ENCODE peak calls at places on chromosome 21, in four cellular contexts. K is Peyer's patch; A is CD4-positive, alpha-beta T cell; Q is endothelial cell. N is an unnamed sample.

GRCh38 chr21:45318556-45319341 is 31.1 kb upstream of the POFUT2 start:
- DNase-seq in K (peak; percentile 71), A (no peak), Q (no peak), N (no peak)

GRCh38 chr21:15026370-15026769 is 38.4 kb downstream of the NRIP1 start:
- DNase-seq in K (no peak), A (no peak), Q (no peak), N (no peak)

GRCh38 chr21:45574081-45574501 is 31.9 kb upstream of the SLC19A1 start:
- DNase-seq in K (peak; percentile 37), A (no peak), Q (no peak), N (no peak)

GRCh38 chr21:28454978-28455600 is 537.6 kb downstream of the LTN1 start:
- DNase-seq in K (no peak), A (no peak), Q (no peak), N (no peak)

GRCh38 chr21:45381036-45381787 is 23.8 kb upstream of the COL18A1 start:
- DNase-seq in K (no peak), A (no peak), Q (no peak), N (no peak)

GRCh38 chr21:17725339-17725738 is 93.8 kb downstream of the C21orf91 start:
- DNase-seq in K (no peak), A (no peak), Q (no peak), N (no peak)

GRCh38 chr21:46542588-46543092 is 62.2 kb downstream of the S100B start:
- DNase-seq in K (no peak), A (no peak), Q (no peak), N (no peak)

GRCh38 chr21:15289896-15290841 is 225.4 kb upstream of the NRIP1 start:
- DNase-seq in K (peak; percentile 82), A (no peak), Q (peak; percentile 8), N (no peak)

GRCh38 chr21:23401278-23401677 is 2206.0 kb downstream of the MRPL39 start:
- DNase-seq in K (no peak), A (no peak), Q (no peak), N (no peak)
- TF ChIP-seq CTCF in K (no peak), A (no peak), Q (peak; percentile 58), N (peak; percentile 20)

GRCh38 chr21:35989185-35989735 is 71.1 kb downstream of the SETD4 start:
- DNase-seq in K (no peak), A (no peak), Q (no peak), N (no peak)

GRCh38 chr21:35991131-35991530 is 69.2 kb downstream of the SETD4 start:
- DNase-seq in K (no peak), A (no peak), Q (no peak), N (no peak)

GRCh38 chr21:35988396-35989140 is 71.8 kb downstream of the SETD4 start:
- DNase-seq in K (no peak), A (no peak), Q (no peak), N (no peak)

GRCh38 chr21:35987475-35987874 is 72.9 kb downstream of the SETD4 start:
- DNase-seq in K (no peak), A (no peak), Q (no peak), N (no peak)

GRCh38 chr21:35990609-35991008 is 69.7 kb downstream of the SETD4 start:
- DNase-seq in K (no peak), A (no peak), Q (no peak), N (no peak)
- TF ChIP-seq CTCF in K (no peak), A (no peak), Q (no peak), N (no peak)

GRCh38 chr21:25036775-25037174 is 570.5 kb downstream of the MRPL39 start:
- DNase-seq in K (no peak), A (no peak), Q (no peak), N (no peak)

DNA sequence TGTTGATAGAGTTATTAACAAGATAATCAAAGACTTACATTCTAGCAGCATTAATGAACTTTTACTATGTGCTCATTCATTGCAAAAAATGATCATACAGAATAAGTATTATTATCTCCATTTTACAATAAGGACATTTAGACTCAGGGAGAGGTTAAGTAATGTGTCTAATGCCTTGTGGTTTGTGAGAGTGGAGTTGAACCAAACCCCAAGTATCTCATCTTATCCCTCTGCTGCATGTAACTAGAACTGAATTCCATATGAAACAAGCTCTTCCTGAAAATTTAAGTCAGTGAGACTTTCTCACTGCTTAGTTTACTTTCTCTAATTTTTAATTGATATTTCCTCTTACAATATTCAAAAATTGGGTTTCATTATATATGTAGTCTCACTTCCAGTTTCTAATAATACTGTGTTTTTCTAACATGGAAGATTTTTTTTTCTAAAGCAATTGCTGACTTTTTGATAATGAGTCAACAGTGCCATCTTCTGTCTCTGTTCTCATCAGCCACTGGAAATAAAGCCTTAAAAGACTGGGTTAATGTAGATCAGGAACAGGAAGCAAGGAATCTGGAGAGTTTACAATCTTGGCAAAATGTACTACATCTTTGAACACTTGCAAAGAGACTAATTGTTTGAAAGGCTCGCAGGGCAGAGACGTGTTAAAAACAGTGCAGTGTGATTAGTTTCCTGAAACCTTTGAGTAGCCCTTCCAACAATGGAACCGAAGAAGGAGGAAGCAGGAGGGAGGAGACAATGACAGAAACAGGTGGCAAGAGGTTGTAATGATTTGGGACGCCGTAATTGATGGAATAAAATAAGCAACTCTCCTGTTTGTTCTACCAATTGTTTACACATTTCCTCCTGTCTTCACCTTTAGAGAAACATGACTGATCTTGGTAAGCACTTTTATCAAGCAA is 567.6 kb downstream of the MRPL39 start:
- DNase-seq in K (no peak), A (no peak), Q (no peak), N (no peak)
- TF ChIP-seq CTCF in K (no peak), A (no peak), Q (no peak), N (peak; percentile 42)

GRCh38 chr21:26849428-26850115 is 4.4 kb upstream of the ADAMTS1 start:
- DNase-seq in K (no peak), A (no peak), Q (no peak), N (no peak)
- TF ChIP-seq CTCF in K (peak; percentile 36), A (peak; percentile 61), Q (peak; percentile 63), N (peak; percentile 58)

GRCh38 chr21:43603641-43604504 is 55.4 kb downstream of the HSF2BP start:
- DNase-seq in K (no peak), A (no peak), Q (no peak), N (no peak)

GRCh38 chr21:43603230-43603626 is 56.1 kb downstream of the HSF2BP start:
- DNase-seq in K (no peak), A (no peak), Q (no peak), N (no peak)

GRCh38 chr21:43608225-43608624 is 51.1 kb downstream of the HSF2BP start:
- DNase-seq in K (no peak), A (no peak), Q (no peak), N (no peak)

GRCh38 chr21:43604505-43605204 is 54.6 kb downstream of the HSF2BP start:
- DNase-seq in K (no peak), A (no peak), Q (no peak), N (no peak)

DNA sequence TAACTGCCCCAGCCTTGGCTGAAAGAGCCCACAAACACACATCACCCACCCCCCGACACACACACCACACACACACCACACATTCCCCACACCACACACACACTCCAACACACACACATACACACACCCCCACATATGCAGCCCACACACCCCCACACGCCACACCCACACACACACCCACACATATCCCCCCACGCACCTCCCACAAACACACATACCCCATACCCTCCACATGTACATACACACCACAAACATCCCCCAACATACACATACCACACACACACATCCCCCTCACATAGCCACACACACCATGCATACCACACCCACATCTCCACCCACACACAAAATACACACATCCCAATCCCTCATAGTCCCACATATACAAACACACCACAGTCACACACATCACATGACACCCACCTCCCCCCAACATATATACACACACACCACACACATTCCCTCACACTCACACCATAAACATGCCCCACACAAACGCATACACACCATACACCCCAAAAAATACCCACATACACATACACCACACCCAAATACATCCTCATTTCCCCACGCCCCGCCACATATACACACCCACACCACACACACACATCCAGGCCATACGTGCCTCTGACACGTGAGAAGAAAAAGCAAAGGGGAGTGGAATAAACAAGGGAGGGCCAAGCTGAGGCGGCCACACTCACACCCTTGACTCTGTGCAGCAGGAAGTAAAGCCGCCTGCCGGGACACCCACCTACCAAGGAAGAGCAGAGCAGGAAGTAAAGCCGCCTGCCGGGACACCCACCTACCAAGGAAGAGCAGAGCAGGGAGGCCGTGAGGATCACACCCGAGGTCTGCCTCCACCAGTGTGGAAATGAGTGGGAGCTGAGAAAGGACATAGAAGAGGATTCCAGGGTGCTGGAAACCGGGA is 53.7 kb downstream of the HSF2BP start:
- DNase-seq in K (no peak), A (no peak), Q (no peak), N (no peak)
- TF ChIP-seq CTCF in K (no peak), A (no peak), Q (no peak), N (no peak)

GRCh38 chr21:38787461-38788274 is 18.1 kb upstream of the ETS2 start:
- DNase-seq in K (peak; percentile 90), A (no peak), Q (no peak), N (no peak)
- TF ChIP-seq CTCF in K (no peak), A (no peak), Q (no peak), N (no peak)

GRCh38 chr21:31991356-31992331 is 118.8 kb downstream of the HUNK start:
- DNase-seq in K (no peak), A (no peak), Q (peak; percentile 45), N (no peak)
- TF ChIP-seq CTCF in K (no peak), A (no peak), Q (no peak), N (peak; percentile 11)

GRCh38 chr21:36964398-36964797 is 2.1 kb downstream of the HLCS start:
- DNase-seq in K (no peak), A (no peak), Q (no peak), N (no peak)

GRCh38 chr21:36964832-36965719 is 1.4 kb downstream of the HLCS start:
- DNase-seq in K (no peak), A (no peak), Q (no peak), N (no peak)

GRCh38 chr21:36966846-36967657 is 583 bp upstream of the HLCS start:
- DNase-seq in K (no peak), A (no peak), Q (peak; percentile 65), N (no peak)

GRCh38 chr21:36965720-36966065 is 776 bp downstream of the HLCS start:
- DNase-seq in K (no peak), A (no peak), Q (no peak), N (no peak)

GRCh38 chr21:36966066-36966845 is at the start of gene HLCS:
- DNase-seq in K (peak; percentile 89), A (peak; percentile 58), Q (peak; percentile 65), N (peak; percentile 39)
- TF ChIP-seq CTCF in K (peak; percentile 35), A (no peak), Q (peak; percentile 18), N (no peak)

GRCh38 chr21:33078907-33079582 is 9.1 kb downstream of the OLIG1 start:
- DNase-seq in K (no peak), A (no peak), Q (no peak), N (no peak)
- TF ChIP-seq CTCF in K (no peak), A (no peak), Q (no peak), N (no peak)

DNA sequence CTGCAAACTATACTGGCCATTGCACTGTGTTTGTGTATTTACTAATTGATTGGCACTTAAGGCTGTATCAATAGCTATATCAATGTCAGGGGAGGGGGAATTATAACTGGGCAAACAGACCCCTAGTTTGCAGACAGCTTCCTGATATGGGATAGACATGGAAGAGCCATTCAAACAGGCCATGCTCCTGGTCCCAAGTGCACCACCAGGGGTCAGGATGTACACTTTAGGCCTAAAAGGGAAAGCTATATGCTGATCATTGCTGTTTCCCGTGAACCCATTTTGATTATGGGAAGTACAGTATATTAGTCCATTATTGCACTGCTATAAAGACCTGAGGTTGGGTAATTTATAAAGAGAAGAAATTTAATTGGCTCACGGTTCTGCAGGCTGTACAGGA is 125.0 kb upstream of the BACE2 start:
- DNase-seq in K (no peak), A (no peak), Q (no peak), N (no peak)
- TF ChIP-seq CTCF in K (no peak), A (no peak), Q (no peak), N (no peak)

N was measured in D721Med.